ENCODE peak calls at places on chromosomes 1 and 21, in five cellular contexts. L, J, U, K and I are unnamed samples.

GRCh38 chr1:48285525-48285924 is 63.0 kb downstream of the SLC5A9 start:
- DNase-seq in K (no peak), J (no peak), U (peak), L (no peak), I (no peak)

GRCh38 chr21:45154511-45155508 is 80.4 kb downstream of the ADARB1 start:
- DNase-seq in L (peak), K (no peak), U (no peak), J (no peak), I (no peak)

GRCh38 chr1:159188375-159188788 is 16.3 kb upstream of the ACKR1 start:
- DNase-seq in K (peak), L (no peak), J (no peak), U (no peak), I (peak)

GRCh38 chr1:224497714-224498573 is 63.3 kb upstream of the WDR26 start:
- DNase-seq in J (peak), U (peak), K (no peak), L (no peak), I (peak)

GRCh38 chr1:221279146-221279545 is 399.9 kb downstream of the HLX start:
- DNase-seq in J (no peak), L (no peak), U (no peak), K (no peak), I (no peak)

GRCh38 chr21:44006017-44006624 is 6.0 kb upstream of the TRAPPC10 start:
- DNase-seq in J (no peak), K (no peak), L (peak), U (no peak), I (no peak)

GRCh38 chr21:15159382-15160020 is 94.7 kb upstream of the NRIP1 start:
- DNase-seq in K (no peak), L (no peak), U (no peak), J (no peak), I (no peak)

GRCh38 chr21:37118187-37118826 is 45.3 kb downstream of the TTC3 start:
- DNase-seq in J (no peak), K (no peak), U (no peak), L (no peak), I (no peak)

GRCh38 chr1:18059206-18059605 is 48.4 kb upstream of the IGSF21 start:
- DNase-seq in U (no peak), K (no peak), L (no peak), J (no peak), I (no peak)

GRCh38 chr1:204493145-204493881 is 1.3 kb downstream of the PIK3C2B start:
- DNase-seq in U (peak), K (peak), J (no peak), L (peak), I (peak)

GRCh38 chr1:43991476-43992231 is at the start of gene CCDC24:
- DNase-seq in L (peak), J (peak), K (peak), U (peak), I (peak)

GRCh38 chr1:71068325-71069240 is 12.3 kb downstream of the ZRANB2 start:
- DNase-seq in L (no peak), K (no peak), J (no peak), U (no peak), I (no peak)

GRCh38 chr1:217089239-217090014 is 366.2 kb upstream of the ESRRG start:
- DNase-seq in U (peak), L (no peak), J (no peak), K (no peak), I (peak)

GRCh38 chr1:157363660-157364140 is 188.6 kb downstream of the FCRL5 start:
- DNase-seq in J (no peak), K (no peak), L (no peak), U (peak), I (peak)

GRCh38 chr1:233998926-233999325 is 94.5 kb downstream of the SLC35F3 start:
- DNase-seq in J (no peak), L (no peak), K (no peak), U (no peak), I (no peak)

GRCh38 chr1:84688461-84689061 is 1.7 kb downstream of the SSX2IP start:
- DNase-seq in L (no peak), K (no peak), J (no peak), U (peak), I (no peak)

GRCh38 chr1:116485976-116486375 is 84.8 kb downstream of the CD58 start:
- DNase-seq in J (no peak), L (no peak), K (no peak), U (no peak), I (no peak)

GRCh38 chr1:151626740-151627139 is 14.9 kb downstream of the SNX27 start:
- DNase-seq in L (no peak), J (no peak), K (no peak), U (no peak), I (no peak)

GRCh38 chr1:110686188-110686587 is 11.4 kb upstream of the KCNA3 start:
- DNase-seq in K (no peak), L (no peak), J (no peak), U (no peak), I (no peak)

GRCh38 chr21:35619184-35619583 is 441.1 kb downstream of the SETD4 start:
- DNase-seq in J (no peak), U (no peak), L (no peak), K (no peak), I (no peak)

GRCh38 chr1:176193023-176193422 is 14.1 kb downstream of the COP1 start:
- DNase-seq in J (no peak), L (no peak), K (no peak), U (no peak), I (no peak)

GRCh38 chr1:211920141-211920572 is 89.6 kb upstream of the LPGAT1 start:
- DNase-seq in U (peak), J (no peak), L (peak), K (no peak), I (peak)

GRCh38 chr1:14282583-14283186 is 315.8 kb upstream of the KAZN start:
- DNase-seq in J (no peak), K (no peak), L (no peak), U (no peak), I (no peak)

GRCh38 chr1:231867607-231868006 is 241.0 kb downstream of the DISC1 start:
- DNase-seq in L (no peak), J (no peak), K (no peak), U (no peak), I (no peak)

GRCh38 chr1:204072951-204073836 is at the start of gene SOX13:
- DNase-seq in K (peak), U (peak), L (peak), J (no peak), I (peak)

GRCh38 chr1:248714248-248714647 is 11.7 kb upstream of the OR14I1 start:
- DNase-seq in L (no peak), J (no peak), U (no peak), K (no peak), I (no peak)

GRCh38 chr21:15534450-15534886 is 195.3 kb upstream of the USP25 start:
- DNase-seq in K (no peak), J (no peak), L (no peak), U (no peak), I (no peak)